ENCODE peak calls at places on chromosomes 4 and X, in nine cellular contexts. One of them, this sample, is unnamed.
A peak's percentile ranks its signal among the peaks of the same experiment; 100 is the strongest.

GRCh38 chr4:41363384-41363981 is 106.8 kb downstream of the UCHL1 start:
- DNase-seq in psoas muscle: peak; percentile 74
- DNase-seq in upper lobe of right lung: no peak
- DNase-seq in type B pancreatic cell: no peak
- DNase-seq in RWPE2: no peak
- DNase-seq in kidney: no peak
- DNase-seq in right lobe of liver: no peak
- DNase-seq in GM12878: no peak
- DNase-seq in AG09309: peak; percentile 83
- DNase-seq in this sample: no peak

GRCh38 chrX:72060196-72060974 is 71.3 kb downstream of the RTL5 start:
- DNase-seq in psoas muscle: no peak
- DNase-seq in upper lobe of right lung: no peak
- DNase-seq in type B pancreatic cell: no peak
- DNase-seq in RWPE2: no peak
- DNase-seq in kidney: no peak
- DNase-seq in right lobe of liver: no peak
- DNase-seq in GM12878: no peak
- DNase-seq in AG09309: no peak
- DNase-seq in this sample: no peak

GRCh38 chrX:136525738-136526606 is 6.0 kb upstream of the VGLL1 start:
- DNase-seq in psoas muscle: peak; percentile 82
- DNase-seq in upper lobe of right lung: no peak
- DNase-seq in type B pancreatic cell: no peak
- DNase-seq in RWPE2: no peak
- DNase-seq in kidney: peak; percentile 68
- DNase-seq in right lobe of liver: no peak
- DNase-seq in GM12878: no peak
- DNase-seq in AG09309: peak; percentile 68
- DNase-seq in this sample: no peak

GRCh38 chr4:87101543-87102199 is 118.7 kb downstream of the KLHL8 start:
- DNase-seq in psoas muscle: no peak
- DNase-seq in upper lobe of right lung: no peak
- DNase-seq in type B pancreatic cell: no peak
- DNase-seq in RWPE2: no peak
- DNase-seq in kidney: no peak
- DNase-seq in right lobe of liver: no peak
- DNase-seq in GM12878: no peak
- DNase-seq in AG09309: no peak
- DNase-seq in this sample: no peak

GRCh38 chr4:152278505-152279301 is 257.2 kb downstream of the FBXW7 start:
- DNase-seq in psoas muscle: no peak
- DNase-seq in upper lobe of right lung: no peak
- DNase-seq in type B pancreatic cell: no peak
- DNase-seq in RWPE2: no peak
- DNase-seq in kidney: peak; percentile 92
- DNase-seq in right lobe of liver: no peak
- DNase-seq in GM12878: peak; percentile 71
- DNase-seq in AG09309: no peak
- DNase-seq in this sample: no peak

GRCh38 chr4:54101190-54102041 is 1.5 kb downstream of the GSX2 start:
- DNase-seq in psoas muscle: no peak
- DNase-seq in upper lobe of right lung: no peak
- DNase-seq in type B pancreatic cell: no peak
- DNase-seq in RWPE2: no peak
- DNase-seq in kidney: no peak
- DNase-seq in right lobe of liver: no peak
- DNase-seq in GM12878: no peak
- DNase-seq in AG09309: no peak
- DNase-seq in this sample: no peak

GRCh38 chrX:10177620-10178019 is 20.8 kb downstream of the CLCN4 start:
- DNase-seq in psoas muscle: no peak
- DNase-seq in upper lobe of right lung: no peak
- DNase-seq in type B pancreatic cell: no peak
- DNase-seq in RWPE2: no peak
- DNase-seq in kidney: no peak
- DNase-seq in right lobe of liver: no peak
- DNase-seq in GM12878: no peak
- DNase-seq in AG09309: no peak
- DNase-seq in this sample: no peak

GRCh38 chr4:139014391-139015268 is 951 bp upstream of the NOCT start:
- DNase-seq in psoas muscle: no peak
- DNase-seq in upper lobe of right lung: no peak
- DNase-seq in type B pancreatic cell: no peak
- DNase-seq in RWPE2: no peak
- DNase-seq in kidney: no peak
- DNase-seq in right lobe of liver: no peak
- DNase-seq in GM12878: peak; percentile 32
- DNase-seq in AG09309: peak; percentile 82
- DNase-seq in this sample: no peak

GRCh38 chr4:97016186-97016945 is 1126.9 kb downstream of the STPG2 start:
- DNase-seq in psoas muscle: no peak
- DNase-seq in upper lobe of right lung: no peak
- DNase-seq in type B pancreatic cell: no peak
- DNase-seq in RWPE2: no peak
- DNase-seq in kidney: no peak
- DNase-seq in right lobe of liver: no peak
- DNase-seq in GM12878: no peak
- DNase-seq in AG09309: no peak
- DNase-seq in this sample: no peak

GRCh38 chr4:189792819-189793618 is 147.7 kb upstream of the FRG1 start:
- DNase-seq in psoas muscle: peak; percentile 65
- DNase-seq in upper lobe of right lung: peak; percentile 79
- DNase-seq in type B pancreatic cell: peak; percentile 76
- DNase-seq in RWPE2: no peak
- DNase-seq in kidney: peak; percentile 72
- DNase-seq in right lobe of liver: peak; percentile 72
- DNase-seq in GM12878: no peak
- DNase-seq in AG09309: peak; percentile 11
- DNase-seq in this sample: peak; percentile 16

GRCh38 chr4:98287328-98287727 is 26.1 kb downstream of the RAP1GDS1 start:
- DNase-seq in psoas muscle: no peak
- DNase-seq in upper lobe of right lung: no peak
- DNase-seq in type B pancreatic cell: no peak
- DNase-seq in RWPE2: no peak
- DNase-seq in kidney: no peak
- DNase-seq in right lobe of liver: no peak
- DNase-seq in GM12878: no peak
- DNase-seq in AG09309: no peak
- DNase-seq in this sample: no peak

GRCh38 chr4:124940387-124940786 is 227.9 kb upstream of the ANKRD50 start:
- DNase-seq in psoas muscle: no peak
- DNase-seq in upper lobe of right lung: no peak
- DNase-seq in type B pancreatic cell: no peak
- DNase-seq in RWPE2: no peak
- DNase-seq in kidney: no peak
- DNase-seq in right lobe of liver: no peak
- DNase-seq in GM12878: no peak
- DNase-seq in AG09309: peak; percentile 87
- DNase-seq in this sample: no peak

GRCh38 chr4:99759346-99759984 is 57.2 kb upstream of the DAPP1 start:
- DNase-seq in psoas muscle: no peak
- DNase-seq in upper lobe of right lung: no peak
- DNase-seq in type B pancreatic cell: no peak
- DNase-seq in RWPE2: no peak
- DNase-seq in kidney: no peak
- DNase-seq in right lobe of liver: no peak
- DNase-seq in GM12878: no peak
- DNase-seq in AG09309: no peak
- DNase-seq in this sample: no peak

GRCh38 chrX:19624754-19625153 is 109.4 kb upstream of the MAP3K15 start:
- DNase-seq in psoas muscle: no peak
- DNase-seq in upper lobe of right lung: no peak
- DNase-seq in type B pancreatic cell: no peak
- DNase-seq in RWPE2: no peak
- DNase-seq in kidney: no peak
- DNase-seq in right lobe of liver: no peak
- DNase-seq in GM12878: no peak
- DNase-seq in AG09309: no peak
- DNase-seq in this sample: no peak

GRCh38 chr4:99655315-99656081 is 2.1 kb downstream of the C4orf54 start:
- DNase-seq in psoas muscle: peak; percentile 83
- DNase-seq in upper lobe of right lung: no peak
- DNase-seq in type B pancreatic cell: no peak
- DNase-seq in RWPE2: peak; percentile 65
- DNase-seq in kidney: no peak
- DNase-seq in right lobe of liver: no peak
- DNase-seq in GM12878: no peak
- DNase-seq in AG09309: peak; percentile 3
- DNase-seq in this sample: no peak

GRCh38 chrX:989959-990510 is 222.4 kb downstream of the CRLF2 start:
- DNase-seq in psoas muscle: peak; percentile 91
- DNase-seq in upper lobe of right lung: peak; percentile 30
- DNase-seq in type B pancreatic cell: no peak
- DNase-seq in RWPE2: peak; percentile 47
- DNase-seq in kidney: peak; percentile 93
- DNase-seq in right lobe of liver: peak; percentile 69
- DNase-seq in GM12878: peak; percentile 97
- DNase-seq in AG09309: peak; percentile 75
- DNase-seq in this sample: no peak

GRCh38 chrX:75623535-75623934 is 100.7 kb upstream of the ZDHHC15 start:
- DNase-seq in psoas muscle: no peak
- DNase-seq in upper lobe of right lung: no peak
- DNase-seq in type B pancreatic cell: no peak
- DNase-seq in RWPE2: no peak
- DNase-seq in kidney: no peak
- DNase-seq in right lobe of liver: no peak
- DNase-seq in GM12878: no peak
- DNase-seq in AG09309: no peak
- DNase-seq in this sample: no peak

DNA sequence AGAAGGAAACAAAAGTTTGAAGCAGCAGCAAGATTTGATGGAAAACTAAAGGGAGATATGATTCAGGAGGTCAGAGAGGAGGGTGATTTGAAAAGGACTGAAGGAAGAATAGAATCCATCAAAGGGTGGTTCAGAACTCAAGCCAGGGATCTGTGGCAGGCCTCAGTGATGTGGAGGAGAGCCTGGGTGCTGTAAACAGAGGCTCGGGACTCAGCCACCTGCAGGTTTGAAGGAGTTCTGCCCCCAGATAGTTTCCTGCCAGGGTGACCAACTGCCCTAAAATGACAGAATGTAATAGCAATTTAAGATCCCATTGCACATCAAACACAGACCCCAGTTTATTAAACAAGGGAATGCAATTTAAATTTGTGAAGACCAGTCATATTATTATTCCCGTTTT is 204.0 kb upstream of the FAT1 start:
- DNase-seq in psoas muscle: no peak
- DNase-seq in upper lobe of right lung: no peak
- DNase-seq in type B pancreatic cell: no peak
- DNase-seq in RWPE2: no peak
- DNase-seq in kidney: no peak
- DNase-seq in right lobe of liver: no peak
- DNase-seq in GM12878: no peak
- DNase-seq in AG09309: no peak
- DNase-seq in this sample: no peak
- TF ChIP-seq CTCF in psoas muscle: no peak
- TF ChIP-seq CTCF in upper lobe of right lung: no peak
- TF ChIP-seq CTCF in type B pancreatic cell: no peak
- TF ChIP-seq CTCF in RWPE2: no peak
- TF ChIP-seq CTCF in kidney: no peak
- TF ChIP-seq CTCF in right lobe of liver: no peak
- TF ChIP-seq CTCF in GM12878: no peak
- TF ChIP-seq CTCF in AG09309: no peak
- TF ChIP-seq CTCF in this sample: no peak

DNA sequence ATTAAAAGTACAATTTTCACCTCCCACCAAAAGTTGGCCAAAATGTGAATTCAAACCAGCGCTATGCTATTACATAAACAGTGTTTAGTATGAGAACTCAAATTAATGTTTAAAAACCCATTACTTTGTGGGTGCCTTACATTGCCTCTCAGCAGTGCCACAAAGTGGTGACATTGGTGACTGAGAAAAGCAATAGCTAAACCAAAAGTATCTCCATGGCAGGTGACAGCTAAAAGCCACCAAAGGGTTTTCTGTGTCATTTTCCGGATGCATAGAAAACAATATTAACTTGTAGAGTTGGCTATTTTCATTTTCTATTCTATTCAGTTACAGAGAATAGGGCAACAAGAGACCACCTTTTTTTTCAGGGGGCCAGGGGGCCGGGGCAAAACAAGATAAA is 261.2 kb downstream of the MAPK10 start:
- DNase-seq in psoas muscle: no peak
- DNase-seq in upper lobe of right lung: no peak
- DNase-seq in type B pancreatic cell: no peak
- DNase-seq in RWPE2: no peak
- DNase-seq in kidney: no peak
- DNase-seq in right lobe of liver: no peak
- DNase-seq in GM12878: no peak
- DNase-seq in AG09309: no peak
- DNase-seq in this sample: no peak
- TF ChIP-seq CTCF in psoas muscle: no peak
- TF ChIP-seq CTCF in upper lobe of right lung: no peak
- TF ChIP-seq CTCF in type B pancreatic cell: no peak
- TF ChIP-seq CTCF in RWPE2: no peak
- TF ChIP-seq CTCF in kidney: no peak
- TF ChIP-seq CTCF in right lobe of liver: no peak
- TF ChIP-seq CTCF in GM12878: no peak
- TF ChIP-seq CTCF in AG09309: no peak
- TF ChIP-seq CTCF in this sample: no peak

DNA sequence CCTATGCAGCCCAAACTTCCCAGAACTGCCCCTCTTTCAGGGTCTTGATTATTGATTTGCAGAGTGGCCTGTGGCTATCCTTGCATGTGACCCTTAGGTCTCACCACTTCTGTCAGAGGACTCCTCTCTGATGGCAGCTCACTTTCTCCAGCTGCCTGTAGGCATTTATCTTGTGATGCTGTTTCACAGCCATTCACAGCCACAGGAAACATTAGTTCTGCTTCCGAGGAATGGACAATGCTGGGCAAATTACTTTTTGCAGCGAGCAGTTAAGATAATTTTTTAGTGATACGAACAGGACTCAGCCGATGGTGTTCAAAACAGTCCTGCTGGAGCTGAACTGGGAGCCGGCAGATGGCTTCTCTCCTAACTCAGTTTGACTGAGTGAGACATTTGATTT is 58.3 kb upstream of the TMEM150C start:
- DNase-seq in psoas muscle: no peak
- DNase-seq in upper lobe of right lung: no peak
- DNase-seq in type B pancreatic cell: no peak
- DNase-seq in RWPE2: no peak
- DNase-seq in kidney: no peak
- DNase-seq in right lobe of liver: no peak
- DNase-seq in GM12878: no peak
- DNase-seq in AG09309: no peak
- DNase-seq in this sample: no peak
- TF ChIP-seq CTCF in psoas muscle: no peak
- TF ChIP-seq CTCF in upper lobe of right lung: no peak
- TF ChIP-seq CTCF in type B pancreatic cell: no peak
- TF ChIP-seq CTCF in RWPE2: no peak
- TF ChIP-seq CTCF in kidney: no peak
- TF ChIP-seq CTCF in right lobe of liver: no peak
- TF ChIP-seq CTCF in GM12878: no peak
- TF ChIP-seq CTCF in AG09309: no peak
- TF ChIP-seq CTCF in this sample: no peak

DNA sequence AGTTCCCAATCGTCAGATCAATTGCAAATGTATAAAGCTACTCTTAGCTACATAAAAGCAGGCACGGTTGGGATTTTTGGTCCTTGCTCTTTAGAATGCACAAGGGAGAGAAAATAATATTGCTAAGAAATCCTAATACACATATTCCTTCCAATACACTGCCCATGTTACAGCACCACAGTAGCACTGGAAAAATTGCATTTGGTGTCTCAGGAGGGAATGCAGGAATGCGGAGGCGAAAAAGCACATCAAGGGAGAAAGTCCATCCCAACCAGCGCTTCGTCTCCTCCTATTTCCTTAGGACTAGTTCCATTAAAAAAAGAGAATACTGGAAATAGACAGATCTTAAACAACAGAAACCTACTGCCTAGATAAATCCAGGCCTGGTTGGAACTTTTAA is 23.9 kb downstream of the ADGRA3 start:
- DNase-seq in psoas muscle: no peak
- DNase-seq in upper lobe of right lung: no peak
- DNase-seq in type B pancreatic cell: no peak
- DNase-seq in RWPE2: no peak
- DNase-seq in kidney: no peak
- DNase-seq in right lobe of liver: no peak
- DNase-seq in GM12878: no peak
- DNase-seq in AG09309: no peak
- DNase-seq in this sample: no peak
- TF ChIP-seq CTCF in psoas muscle: no peak
- TF ChIP-seq CTCF in upper lobe of right lung: no peak
- TF ChIP-seq CTCF in type B pancreatic cell: no peak
- TF ChIP-seq CTCF in RWPE2: no peak
- TF ChIP-seq CTCF in kidney: no peak
- TF ChIP-seq CTCF in right lobe of liver: no peak
- TF ChIP-seq CTCF in GM12878: no peak
- TF ChIP-seq CTCF in AG09309: no peak
- TF ChIP-seq CTCF in this sample: no peak